ENCODE peak calls at places on chromosome 13, in nine cellular contexts. L is SK-N-SH; Y is body of pancreas; S is testis; J is tibial nerve; O is IMR-90; B is stomach; E is CD8-positive, alpha-beta T cell; D is hepatocyte. R is an unnamed sample.

GRCh38 chr13:110394371-110394841 is 87.3 kb downstream of the COL4A2 start:
- DNase-seq in Y (no peak), O (peak; percentile 94), J (no peak), D (no peak), L (no peak), E (no peak), B (no peak), S (no peak), R (no peak)

GRCh38 chr13:23750383-23751121 is 138.6 kb downstream of the MIPEP start:
- DNase-seq in D (no peak), O (peak; percentile 27), L (no peak), J (no peak), B (no peak), E (no peak), Y (no peak), S (no peak), R (peak; percentile 81)

GRCh38 chr13:59480857-59481256 is 682.9 kb downstream of the DIAPH3 start:
- DNase-seq in B (no peak), Y (no peak), O (no peak), L (peak; percentile 27), D (no peak), S (no peak), E (no peak), J (no peak), R (no peak)

GRCh38 chr13:114203536-114203935 is 24.5 kb downstream of the CFAP97D2 start:
- DNase-seq in Y (no peak), E (peak; percentile 71), L (no peak), J (no peak), S (no peak), D (no peak), B (no peak), O (no peak), R (no peak)

GRCh38 chr13:45292176-45292575 is 48.8 kb downstream of the TPT1 start:
- DNase-seq in L (no peak), D (no peak), J (no peak), B (no peak), S (no peak), O (no peak), E (no peak), Y (no peak), R (no peak)

GRCh38 chr13:66723606-66724005 is 506.5 kb downstream of the PCDH9 start:
- DNase-seq in S (no peak), O (no peak), D (no peak), B (no peak), L (no peak), J (no peak), Y (no peak), E (no peak), R (no peak)

GRCh38 chr13:46378411-46378810 is 8.6 kb downstream of the RUBCNL start:
- DNase-seq in S (no peak), D (no peak), J (no peak), L (no peak), B (no peak), E (no peak), Y (no peak), O (no peak), R (no peak)

GRCh38 chr13:31372454-31372853 is 172.7 kb downstream of the B3GLCT start:
- DNase-seq in J (no peak), Y (no peak), S (no peak), B (no peak), E (no peak), D (no peak), L (no peak), O (no peak), R (no peak)

GRCh38 chr13:110431851-110432294 is 124.8 kb downstream of the COL4A2 start:
- DNase-seq in L (peak; percentile 74), J (no peak), O (no peak), S (no peak), D (no peak), B (no peak), Y (no peak), E (no peak), R (no peak)

GRCh38 chr13:21897140-21897539 is 226.3 kb downstream of the FGF9 start:
- DNase-seq in B (no peak), E (no peak), Y (no peak), S (no peak), J (no peak), L (no peak), O (no peak), D (no peak), R (no peak)

GRCh38 chr13:41756198-41756885 is 204.6 kb downstream of the VWA8 start:
- DNase-seq in D (no peak), S (no peak), Y (no peak), B (no peak), O (no peak), J (no peak), E (no peak), L (no peak), R (no peak)

GRCh38 chr13:40179882-40180281 is 486.6 kb downstream of the FOXO1 start:
- DNase-seq in J (no peak), S (no peak), D (no peak), B (no peak), Y (peak; percentile 83), L (no peak), E (no peak), O (no peak), R (no peak)

GRCh38 chr13:40179421-40179820 is 487.0 kb downstream of the FOXO1 start:
- DNase-seq in Y (no peak), O (no peak), D (no peak), E (no peak), L (no peak), S (no peak), B (no peak), J (no peak), R (no peak)

GRCh38 chr13:60162096-60162495 is 1.6 kb downstream of the DIAPH3 start:
- DNase-seq in S (no peak), Y (no peak), B (no peak), O (peak; percentile 6), E (no peak), J (no peak), L (no peak), D (no peak), R (no peak)

GRCh38 chr13:95494082-95494681 is 58.3 kb upstream of the CLDN10 start:
- DNase-seq in O (peak; percentile 62), L (peak; percentile 62), Y (peak; percentile 55), D (peak; percentile 66), E (no peak), S (no peak), J (peak; percentile 39), B (no peak), R (no peak)

GRCh38 chr13:79811170-79811569 is 330.2 kb downstream of the NDFIP2 start:
- DNase-seq in S (no peak), Y (no peak), B (no peak), E (no peak), D (no peak), J (no peak), L (no peak), O (no peak), R (no peak)

GRCh38 chr13:26548251-26548765 is 9.2 kb upstream of the WASF3 start:
- DNase-seq in L (no peak), D (no peak), Y (no peak), E (no peak), B (no peak), J (no peak), S (no peak), O (no peak), R (no peak)
- H3K27me3 ChIP-seq in L (peaks cover 4% of the 10 kb centered on the region), D (peaks cover 12% of the 10 kb centered on the region), Y (peaks cover 13% of the 10 kb centered on the region), E (no peaks in the 10 kb centered on the region), B (no peaks in the 10 kb centered on the region), J (no peaks in the 10 kb centered on the region), S (no peaks in the 10 kb centered on the region), O (peaks cover 22% of the 10 kb centered on the region), R (no peaks in the 10 kb centered on the region)

DNA sequence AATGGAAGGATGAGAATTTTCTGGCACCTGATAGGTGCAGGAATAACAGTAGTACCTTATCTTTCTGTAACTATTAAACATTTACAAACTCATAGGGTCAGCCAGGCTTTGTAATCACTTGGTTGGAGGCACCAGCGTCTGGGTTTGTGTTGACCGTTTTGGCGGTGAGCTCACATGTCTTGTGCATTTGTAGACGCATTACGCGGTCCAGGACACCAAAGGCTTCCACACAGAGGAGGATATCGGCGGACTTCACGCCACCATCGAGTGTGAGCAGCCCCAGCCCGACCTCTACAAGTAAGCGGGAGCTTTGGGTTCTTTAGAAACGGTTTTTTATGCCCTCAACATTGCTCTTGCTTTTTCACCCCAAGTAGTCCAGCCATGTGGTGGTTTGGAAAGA is 129.3 kb downstream of the ATP11A start:
- DNase-seq in L (no peak), Y (no peak), O (no peak), J (no peak), E (no peak), B (peak; percentile 21), D (no peak), S (no peak), R (no peak)
- H3K36me3 ChIP-seq in L (peaks cover 47% of the 10 kb centered on the region), Y (peaks cover 26% of the 10 kb centered on the region), O (peaks cover 39% of the 10 kb centered on the region), J (no peaks in the 10 kb centered on the region), E (peaks cover 15% of the 10 kb centered on the region), B (peaks cover 94% of the 10 kb centered on the region), D (peaks cover 3% of the 10 kb centered on the region), S (no peaks in the 10 kb centered on the region), R (no peaks in the 10 kb centered on the region)

DNA sequence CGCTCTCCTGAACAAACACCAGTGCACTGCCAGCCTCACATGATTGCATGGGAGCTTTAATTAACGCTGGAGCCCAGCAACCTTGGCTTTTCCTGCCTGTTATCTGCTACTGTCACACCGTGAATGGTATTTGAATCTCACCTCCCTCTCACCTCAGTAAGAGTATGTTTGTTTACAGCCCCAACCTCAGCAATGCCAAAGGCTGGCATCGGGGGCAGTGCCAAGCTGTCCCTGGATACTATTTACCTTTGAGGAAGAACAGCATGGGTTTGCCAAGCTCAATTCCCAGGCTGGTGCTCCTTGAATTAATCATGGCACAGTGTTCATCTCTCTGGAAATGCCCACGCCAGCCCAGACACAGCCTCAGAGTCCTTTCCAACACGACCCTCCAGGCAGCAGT is 57.2 kb upstream of the SERPINE3 start:
- DNase-seq in Y (peak; percentile 61), B (peak; percentile 65), J (no peak), S (no peak), D (no peak), E (peak; percentile 1), O (no peak), L (no peak), R (no peak)
- H3K27me3 ChIP-seq in Y (no peaks in the 10 kb centered on the region), B (no peaks in the 10 kb centered on the region), J (no peaks in the 10 kb centered on the region), S (no peaks in the 10 kb centered on the region), D (no peaks in the 10 kb centered on the region), E (no peaks in the 10 kb centered on the region), O (peaks cover 25% of the 10 kb centered on the region), L (no peaks in the 10 kb centered on the region), R (no peaks in the 10 kb centered on the region)

GRCh38 chr13:39012608-39013007 is 22.0 kb upstream of the STOML3 start:
- DNase-seq in D (no peak), J (no peak), B (no peak), L (peak; percentile 19), O (no peak), Y (no peak), E (no peak), S (no peak), R (no peak)

GRCh38 chr13:39016789-39017188 is 21.1 kb downstream of the PROSER1 start:
- DNase-seq in E (no peak), O (peak; percentile 8), D (peak; percentile 51), Y (no peak), S (peak; percentile 33), B (no peak), L (peak; percentile 51), J (no peak), R (no peak)

GRCh38 chr13:39020853-39021462 is 16.9 kb downstream of the PROSER1 start:
- DNase-seq in J (no peak), Y (no peak), O (no peak), L (no peak), D (no peak), E (no peak), S (no peak), B (no peak), R (no peak)

GRCh38 chr13:39013462-39013861 is 22.8 kb upstream of the STOML3 start:
- DNase-seq in O (no peak), D (no peak), L (no peak), Y (no peak), B (no peak), S (no peak), E (no peak), J (no peak), R (no peak)

GRCh38 chr13:39016087-39016486 is 21.8 kb downstream of the PROSER1 start:
- DNase-seq in Y (no peak), B (no peak), O (no peak), D (no peak), S (no peak), L (no peak), J (no peak), E (no peak), R (no peak)
- H3K36me3 ChIP-seq in Y (peaks cover 34% of the 10 kb centered on the region), B (peaks cover 88% of the 10 kb centered on the region), O (peaks cover 41% of the 10 kb centered on the region), D (no peaks in the 10 kb centered on the region), S (no peaks in the 10 kb centered on the region), L (peaks cover 86% of the 10 kb centered on the region), J (no peaks in the 10 kb centered on the region), E (peaks cover 49% of the 10 kb centered on the region), R (peaks cover 50% of the 10 kb centered on the region)

R was measured in MG63.